ENCODE peak calls at places on chromosomes 2 and 18, in eight cellular contexts. C, Q, U, H, S, M, E and R are unnamed samples.

GRCh38 chr2:62229082-62229620 is 33.2 kb downstream of the B3GNT2 start:
- DNase-seq in S (no peak), H (no peak), C (peak), U (no peak), M (no peak), Q (no peak), E (no peak), R (no peak)

GRCh38 chr18:1585881-1586488 is 681.3 kb downstream of the ADCYAP1 start:
- DNase-seq in S (no peak), M (peak), Q (no peak), U (peak), H (peak), C (peak), E (peak), R (peak)

GRCh38 chr2:122132292-122132691 is 376.8 kb downstream of the TSN start:
- DNase-seq in E (no peak), U (no peak), M (peak), H (no peak), S (no peak), C (no peak), Q (no peak), R (peak)

GRCh38 chr2:219002395-219003266 is 9.4 kb upstream of the CRYBA2 start:
- DNase-seq in U (no peak), C (no peak), M (peak), S (no peak), H (peak), Q (peak), E (peak), R (peak)

GRCh38 chr2:108403494-108403893 is 25.7 kb downstream of the SULT1C4 start:
- DNase-seq in Q (peak), M (peak), S (no peak), E (no peak), U (no peak), H (no peak), C (peak), R (peak)

GRCh38 chr2:72325592-72326422 is 178.1 kb upstream of the CYP26B1 start:
- DNase-seq in U (peak), E (peak), C (peak), S (no peak), M (peak), Q (peak), H (peak), R (no peak)

GRCh38 chr2:179511105-179511504 is 246.5 kb upstream of the SESTD1 start:
- DNase-seq in E (no peak), Q (no peak), S (no peak), U (no peak), M (no peak), C (no peak), H (no peak), R (no peak)

GRCh38 chr2:74671479-74671878 is 17.4 kb downstream of the SEMA4F start:
- DNase-seq in M (peak), U (no peak), H (peak), S (no peak), E (peak), Q (no peak), C (peak), R (peak)

GRCh38 chr2:233235977-233236376 is 15.5 kb upstream of the ATG16L1 start:
- DNase-seq in U (no peak), E (no peak), C (no peak), S (no peak), Q (peak), H (no peak), M (no peak), R (no peak)

GRCh38 chr2:240512666-240513535 is 44.9 kb downstream of the ANKMY1 start:
- DNase-seq in Q (peak), S (no peak), U (no peak), H (no peak), C (no peak), M (no peak), E (no peak), R (no peak)

GRCh38 chr2:150491943-150492342 is 4.5 kb upstream of the RND3 start:
- DNase-seq in E (no peak), C (peak), Q (no peak), U (no peak), M (peak), H (no peak), S (no peak), R (peak)

GRCh38 chr2:231241755-231242507 is 43.5 kb downstream of the ARMC9 start:
- DNase-seq in Q (no peak), C (no peak), S (no peak), H (no peak), E (no peak), U (no peak), M (no peak), R (peak)

GRCh38 chr2:20562540-20563225 is 88.2 kb downstream of the HS1BP3 start:
- DNase-seq in U (no peak), M (no peak), C (no peak), S (no peak), H (no peak), E (no peak), Q (peak), R (no peak)

GRCh38 chr2:124024491-124025348 is at the start of gene CNTNAP5:
- DNase-seq in E (peak), S (no peak), U (no peak), M (no peak), H (no peak), Q (peak), C (peak), R (no peak)

GRCh38 chr18:41665210-41665609 is 289.8 kb upstream of the PIK3C3 start:
- DNase-seq in H (no peak), E (no peak), M (no peak), S (no peak), U (no peak), C (no peak), Q (no peak), R (no peak)

GRCh38 chr2:120042359-120042758 is 29.5 kb downstream of the EPB41L5 start:
- DNase-seq in E (no peak), S (no peak), C (no peak), Q (no peak), M (no peak), U (no peak), H (no peak), R (no peak)